ENCODE peak calls at places on chromosomes 16 and 17, in seven cellular contexts. One of them, this sample, is unnamed.

GRCh38 chr16:3087243-3087791 is 11.8 kb downstream of the ZSCAN10 start:
- DNase-seq in K562: peak
- DNase-seq in SK-N-SH: no peak
- DNase-seq in HepG2: no peak
- DNase-seq in GM12878: no peak
- DNase-seq in H1: no peak
- DNase-seq in GM12892: no peak
- DNase-seq in this sample: no peak

GRCh38 chr16:89256651-89257254 is 39.2 kb downstream of the ZNF778 start:
- DNase-seq in K562: no peak
- DNase-seq in SK-N-SH: peak
- DNase-seq in HepG2: no peak
- DNase-seq in GM12878: no peak
- DNase-seq in H1: peak
- DNase-seq in GM12892: no peak
- DNase-seq in this sample: peak

GRCh38 chr16:720990-721764 is at the start of gene ANTKMT:
- DNase-seq in K562: peak
- DNase-seq in SK-N-SH: peak
- DNase-seq in HepG2: peak
- DNase-seq in GM12878: no peak
- DNase-seq in H1: peak
- DNase-seq in GM12892: peak
- DNase-seq in this sample: peak

GRCh38 chr17:27466748-27467375 is 10.6 kb downstream of the KSR1 start:
- DNase-seq in K562: peak
- DNase-seq in SK-N-SH: no peak
- DNase-seq in HepG2: no peak
- DNase-seq in GM12878: peak
- DNase-seq in H1: no peak
- DNase-seq in GM12892: peak
- DNase-seq in this sample: peak

GRCh38 chr16:57503366-57503765 is 17.1 kb upstream of the DOK4 start:
- DNase-seq in K562: no peak
- DNase-seq in SK-N-SH: no peak
- DNase-seq in HepG2: no peak
- DNase-seq in GM12878: no peak
- DNase-seq in H1: no peak
- DNase-seq in GM12892: no peak
- DNase-seq in this sample: no peak

GRCh38 chr17:3982541-3983017 is 18.3 kb upstream of the ATP2A3 start:
- DNase-seq in K562: no peak
- DNase-seq in SK-N-SH: peak
- DNase-seq in HepG2: no peak
- DNase-seq in GM12878: no peak
- DNase-seq in H1: no peak
- DNase-seq in GM12892: no peak
- DNase-seq in this sample: no peak

GRCh38 chr16:75550211-75550662 is 5.8 kb downstream of the TMEM231 start:
- DNase-seq in K562: no peak
- DNase-seq in SK-N-SH: no peak
- DNase-seq in HepG2: peak
- DNase-seq in GM12878: peak
- DNase-seq in H1: no peak
- DNase-seq in GM12892: peak
- DNase-seq in this sample: no peak

GRCh38 chr17:76498886-76499667 is 2.1 kb downstream of the RHBDF2 start:
- DNase-seq in K562: no peak
- DNase-seq in SK-N-SH: no peak
- DNase-seq in HepG2: peak
- DNase-seq in GM12878: peak
- DNase-seq in H1: no peak
- DNase-seq in GM12892: no peak
- DNase-seq in this sample: no peak

GRCh38 chr17:83012873-83013778 is 66.3 kb upstream of the METRNL start:
- DNase-seq in K562: no peak
- DNase-seq in SK-N-SH: peak
- DNase-seq in HepG2: no peak
- DNase-seq in GM12878: no peak
- DNase-seq in H1: no peak
- DNase-seq in GM12892: no peak
- DNase-seq in this sample: peak

GRCh38 chr16:58026139-58026704 is 668 bp downstream of the MMP15 start:
- DNase-seq in K562: peak
- DNase-seq in SK-N-SH: peak
- DNase-seq in HepG2: no peak
- DNase-seq in GM12878: no peak
- DNase-seq in H1: peak
- DNase-seq in GM12892: no peak
- DNase-seq in this sample: no peak

GRCh38 chr17:76544916-76545365 is 5.1 kb downstream of the PRCD start:
- DNase-seq in K562: no peak
- DNase-seq in SK-N-SH: no peak
- DNase-seq in HepG2: no peak
- DNase-seq in GM12878: no peak
- DNase-seq in H1: no peak
- DNase-seq in GM12892: no peak
- DNase-seq in this sample: no peak

GRCh38 chr16:88463411-88463810 is 10.3 kb downstream of the ZFPM1 start:
- DNase-seq in K562: no peak
- DNase-seq in SK-N-SH: no peak
- DNase-seq in HepG2: no peak
- DNase-seq in GM12878: no peak
- DNase-seq in H1: no peak
- DNase-seq in GM12892: no peak
- DNase-seq in this sample: no peak

GRCh38 chr16:89185062-89185751 is 13.7 kb downstream of the CDH15 start:
- DNase-seq in K562: no peak
- DNase-seq in SK-N-SH: no peak
- DNase-seq in HepG2: no peak
- DNase-seq in GM12878: no peak
- DNase-seq in H1: peak
- DNase-seq in GM12892: no peak
- DNase-seq in this sample: no peak

GRCh38 chr17:64209983-64210382 is 53.1 kb downstream of the TEX2 start:
- DNase-seq in K562: no peak
- DNase-seq in SK-N-SH: no peak
- DNase-seq in HepG2: no peak
- DNase-seq in GM12878: no peak
- DNase-seq in H1: no peak
- DNase-seq in GM12892: no peak
- DNase-seq in this sample: no peak

GRCh38 chr17:77503916-77504651 is 363.3 kb downstream of the SEC14L1 start:
- DNase-seq in K562: no peak
- DNase-seq in SK-N-SH: peak
- DNase-seq in HepG2: no peak
- DNase-seq in GM12878: no peak
- DNase-seq in H1: no peak
- DNase-seq in GM12892: no peak
- DNase-seq in this sample: no peak

DNA sequence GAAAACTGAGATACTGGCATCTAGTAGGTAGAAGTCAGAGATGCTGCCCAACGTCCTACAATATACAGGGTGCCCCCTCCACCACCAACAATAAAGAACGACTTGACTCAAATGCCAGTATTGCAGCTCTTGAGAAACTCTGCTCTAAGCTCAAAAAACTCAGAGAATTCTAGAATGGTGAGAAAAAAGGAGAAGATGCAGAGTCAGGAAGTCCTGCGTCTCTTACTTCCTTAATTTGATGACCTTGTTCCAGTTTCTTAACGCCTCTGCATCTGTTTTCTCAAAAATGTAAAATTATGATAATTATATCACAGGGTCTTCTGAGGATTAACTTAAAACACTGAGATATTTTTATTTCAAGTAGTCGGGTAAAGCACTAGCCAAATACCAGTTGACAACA is 1.7 kb upstream of the HSBP1 start:
- DNase-seq in K562: no peak
- DNase-seq in SK-N-SH: no peak
- DNase-seq in HepG2: no peak
- DNase-seq in GM12878: no peak
- DNase-seq in H1: no peak
- DNase-seq in GM12892: no peak
- DNase-seq in this sample: no peak
- TF ChIP-seq TAF1 in K562: no peak
- TF ChIP-seq TAF1 in SK-N-SH: no peak
- TF ChIP-seq TAF1 in HepG2: no peak
- TF ChIP-seq TAF1 in GM12878: no peak
- TF ChIP-seq TAF1 in H1: no peak
- TF ChIP-seq TAF1 in GM12892: no peak
- TF ChIP-seq TAF1 in this sample: no peak

GRCh38 chr16:84765606-84766580 is 53.9 kb upstream of the CRISPLD2 start:
- DNase-seq in K562: no peak
- DNase-seq in SK-N-SH: no peak
- DNase-seq in HepG2: no peak
- DNase-seq in GM12878: no peak
- DNase-seq in H1: no peak
- DNase-seq in GM12892: no peak
- DNase-seq in this sample: no peak
- TF ChIP-seq TAF1 in K562: no peak
- TF ChIP-seq TAF1 in SK-N-SH: no peak
- TF ChIP-seq TAF1 in HepG2: no peak
- TF ChIP-seq TAF1 in GM12878: no peak
- TF ChIP-seq TAF1 in H1: no peak
- TF ChIP-seq TAF1 in GM12892: no peak
- TF ChIP-seq TAF1 in this sample: no peak

GRCh38 chr17:56174421-56174820 is 21.1 kb downstream of the ANKFN1 start:
- DNase-seq in K562: no peak
- DNase-seq in SK-N-SH: no peak
- DNase-seq in HepG2: no peak
- DNase-seq in GM12878: no peak
- DNase-seq in H1: no peak
- DNase-seq in GM12892: no peak
- DNase-seq in this sample: no peak
- TF ChIP-seq TAF1 in K562: no peak
- TF ChIP-seq TAF1 in SK-N-SH: no peak
- TF ChIP-seq TAF1 in HepG2: no peak
- TF ChIP-seq TAF1 in GM12878: no peak
- TF ChIP-seq TAF1 in H1: no peak
- TF ChIP-seq TAF1 in GM12892: no peak
- TF ChIP-seq TAF1 in this sample: no peak

GRCh38 chr17:44774271-44775135 is 15.7 kb downstream of the ADAM11 start:
- DNase-seq in K562: peak
- DNase-seq in SK-N-SH: peak
- DNase-seq in HepG2: peak
- DNase-seq in GM12878: no peak
- DNase-seq in H1: peak
- DNase-seq in GM12892: peak
- DNase-seq in this sample: peak
- TF ChIP-seq TAF1 in K562: no peak
- TF ChIP-seq TAF1 in SK-N-SH: no peak
- TF ChIP-seq TAF1 in HepG2: no peak
- TF ChIP-seq TAF1 in GM12878: no peak
- TF ChIP-seq TAF1 in H1: no peak
- TF ChIP-seq TAF1 in GM12892: no peak
- TF ChIP-seq TAF1 in this sample: no peak

GRCh38 chr16:27245276-27246231 is 23.0 kb downstream of the NSMCE1 start:
- DNase-seq in K562: peak
- DNase-seq in SK-N-SH: no peak
- DNase-seq in HepG2: no peak
- DNase-seq in GM12878: no peak
- DNase-seq in H1: no peak
- DNase-seq in GM12892: no peak
- DNase-seq in this sample: no peak
- TF ChIP-seq TAF1 in K562: no peak
- TF ChIP-seq TAF1 in SK-N-SH: no peak
- TF ChIP-seq TAF1 in HepG2: no peak
- TF ChIP-seq TAF1 in GM12878: no peak
- TF ChIP-seq TAF1 in H1: no peak
- TF ChIP-seq TAF1 in GM12892: no peak
- TF ChIP-seq TAF1 in this sample: no peak

DNA sequence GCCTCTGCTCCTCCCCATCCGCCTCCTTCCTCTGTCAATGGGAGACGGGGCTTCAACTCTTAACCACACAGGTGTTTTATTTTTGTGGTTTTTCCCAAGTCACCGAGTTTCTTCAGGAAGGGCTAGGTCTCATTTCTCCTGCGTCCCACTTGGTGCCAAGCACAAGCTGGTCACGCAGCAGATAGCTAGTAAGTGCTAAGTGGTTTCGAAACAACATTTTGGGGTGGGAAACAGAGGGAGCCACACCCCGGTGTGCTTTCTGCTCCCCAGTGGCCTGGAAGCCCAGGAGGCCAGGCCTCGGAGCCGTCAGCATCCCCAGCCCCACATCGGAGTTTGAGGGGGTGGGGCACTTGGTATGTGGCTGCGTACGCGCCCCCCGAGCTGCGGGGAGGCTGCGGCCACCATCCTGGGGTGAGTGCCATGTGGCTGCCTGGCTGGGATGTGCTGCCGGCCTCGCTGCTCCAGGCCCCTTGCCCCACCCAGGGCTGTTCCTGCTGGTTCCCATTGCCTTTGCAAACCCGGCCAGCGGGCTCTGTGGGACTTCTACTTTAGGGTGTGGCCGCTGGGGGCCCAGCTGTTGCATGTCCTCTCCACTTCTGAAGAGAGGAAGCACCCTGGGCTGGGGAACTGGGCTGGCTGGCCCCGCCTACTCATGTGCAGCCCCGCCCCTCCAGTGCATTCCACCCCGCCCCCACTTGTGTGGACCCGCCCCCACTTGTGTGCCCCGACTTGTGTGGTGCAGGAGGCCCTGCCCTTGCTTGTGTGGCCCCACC is 55.6 kb downstream of the BAIAP2 start:
- DNase-seq in K562: peak
- DNase-seq in SK-N-SH: peak
- DNase-seq in HepG2: no peak
- DNase-seq in GM12878: no peak
- DNase-seq in H1: peak
- DNase-seq in GM12892: no peak
- DNase-seq in this sample: peak
- TF ChIP-seq TAF1 in K562: no peak
- TF ChIP-seq TAF1 in SK-N-SH: no peak
- TF ChIP-seq TAF1 in HepG2: no peak
- TF ChIP-seq TAF1 in GM12878: no peak
- TF ChIP-seq TAF1 in H1: no peak
- TF ChIP-seq TAF1 in GM12892: no peak
- TF ChIP-seq TAF1 in this sample: no peak

DNA sequence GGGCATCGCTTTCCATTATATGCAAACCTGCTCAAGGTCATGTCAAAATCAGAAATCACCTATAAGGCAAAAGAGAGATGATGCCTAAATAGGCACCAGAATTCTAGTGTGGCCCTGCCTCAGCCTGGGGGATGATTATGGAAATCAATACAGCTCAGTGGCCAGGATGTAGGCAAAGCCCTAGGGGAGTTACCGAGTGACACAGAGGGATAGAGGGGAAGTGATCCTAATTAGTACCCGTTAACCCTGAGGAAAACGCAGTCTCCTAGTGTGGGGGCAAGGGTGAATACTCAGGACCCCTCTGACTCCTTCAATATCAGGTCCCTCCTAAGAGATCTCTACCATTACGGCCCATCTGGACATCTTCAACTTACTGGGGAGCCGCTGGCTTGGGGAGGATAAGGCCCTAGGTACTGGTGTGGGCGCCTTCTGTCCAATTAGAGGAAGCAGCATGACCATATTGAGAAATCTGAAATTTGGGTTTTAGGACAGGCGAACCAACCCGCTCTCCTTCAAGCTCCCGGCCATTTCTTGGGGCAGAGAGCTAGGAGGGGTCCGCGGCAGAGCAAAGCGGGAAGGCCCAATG is 725 bp downstream of the NT5C3B start:
- DNase-seq in K562: no peak
- DNase-seq in SK-N-SH: no peak
- DNase-seq in HepG2: no peak
- DNase-seq in GM12878: no peak
- DNase-seq in H1: no peak
- DNase-seq in GM12892: no peak
- DNase-seq in this sample: no peak
- TF ChIP-seq TAF1 in K562: no peak
- TF ChIP-seq TAF1 in SK-N-SH: no peak
- TF ChIP-seq TAF1 in HepG2: no peak
- TF ChIP-seq TAF1 in GM12878: no peak
- TF ChIP-seq TAF1 in H1: no peak
- TF ChIP-seq TAF1 in GM12892: no peak
- TF ChIP-seq TAF1 in this sample: no peak